ENCODE peak calls at places on chromosomes 2 and 18, in ten cellular contexts. I is tibial nerve, T is heart left ventricle, N is HepG2, P is IMR-90, A is H54, G is GM12891, D is transverse colon, R is upper lobe of left lung, W is ovary. M is an unnamed sample.

GRCh38 chr2:131635576-131635975 is 107.9 kb downstream of the CCDC74A start:
- DNase-seq in R (no peak), W (no peak), N (no peak), T (no peak), I (no peak), P (no peak), G (no peak), A (no peak), D (no peak), M (no peak)

GRCh38 chr2:168945508-168945907 is 44.4 kb downstream of the G6PC2 start:
- DNase-seq in N (no peak), P (no peak), W (no peak), R (no peak), T (no peak), A (no peak), I (no peak), G (no peak), D (no peak), M (no peak)

GRCh38 chr2:162768646-162769045 is 69.9 kb downstream of the KCNH7 start:
- DNase-seq in I (no peak), W (no peak), D (no peak), A (no peak), R (no peak), T (no peak), P (no peak), N (no peak), G (no peak), M (no peak)

GRCh38 chr2:205130111-205130829 is 552.0 kb upstream of the NRP2 start:
- DNase-seq in I (no peak), A (no peak), G (no peak), W (no peak), T (no peak), R (no peak), N (no peak), D (no peak), P (no peak), M (no peak)

GRCh38 chr2:41940715-41941114 is 107.1 kb upstream of the PKDCC start:
- DNase-seq in R (no peak), I (no peak), G (no peak), W (peak), P (no peak), A (no peak), D (no peak), T (no peak), N (no peak), M (no peak)

GRCh38 chr2:200703132-200703925 is 108.4 kb upstream of the BZW1 start:
- DNase-seq in R (no peak), D (no peak), W (peak), G (no peak), P (peak), I (peak), N (peak), T (no peak), A (peak), M (peak)

GRCh38 chr2:145724499-145724898 is 1204.6 kb upstream of the ZEB2 start:
- DNase-seq in I (no peak), G (no peak), N (no peak), R (no peak), P (no peak), W (no peak), D (no peak), T (no peak), A (no peak), M (no peak)

GRCh38 chr2:97718942-97719341 is 5.6 kb downstream of the ZAP70 start:
- DNase-seq in G (no peak), R (no peak), A (no peak), I (no peak), P (no peak), T (no peak), N (no peak), W (no peak), D (no peak), M (no peak)

GRCh38 chr2:111157071-111157661 is 36.5 kb downstream of the BCL2L11 start:
- DNase-seq in I (no peak), A (no peak), G (no peak), R (no peak), D (peak), W (no peak), N (no peak), P (no peak), T (no peak), M (no peak)

GRCh38 chr2:19971691-19972090 is 18.2 kb downstream of the WDR35 start:
- DNase-seq in T (no peak), A (no peak), P (no peak), N (no peak), R (no peak), D (no peak), G (no peak), W (no peak), I (no peak), M (no peak)

GRCh38 chr2:169676357-169676756 is 17.8 kb downstream of the CFAP210 start:
- DNase-seq in I (no peak), W (no peak), N (no peak), D (no peak), G (no peak), R (no peak), T (no peak), A (no peak), P (no peak), M (no peak)

GRCh38 chr18:49588971-49589370 is 27.1 kb downstream of the LIPG start:
- DNase-seq in W (no peak), R (no peak), P (no peak), G (no peak), D (no peak), A (no peak), T (no peak), N (no peak), I (no peak), M (no peak)

GRCh38 chr2:95530734-95531133 is 46.2 kb upstream of the TRIM43B start:
- DNase-seq in T (no peak), R (no peak), G (peak), I (no peak), W (no peak), D (no peak), A (peak), P (peak), N (no peak), M (no peak)

GRCh38 chr18:37421349-37422080 is 144.1 kb downstream of the CELF4 start:
- DNase-seq in W (no peak), G (no peak), N (no peak), D (no peak), T (no peak), P (no peak), I (no peak), R (no peak), A (no peak), M (no peak)

GRCh38 chr2:105600037-105600442 is 144.7 kb upstream of the NCK2 start:
- DNase-seq in P (no peak), N (no peak), D (no peak), A (no peak), W (no peak), G (no peak), T (no peak), R (no peak), I (no peak), M (no peak)

GRCh38 chr2:143954208-143954607 is 565.7 kb downstream of the ZEB2 start:
- DNase-seq in R (no peak), N (no peak), G (no peak), I (no peak), P (peak), T (no peak), W (no peak), D (no peak), A (no peak), M (no peak)

GRCh38 chr18:183769-184168 is 25.4 kb downstream of the USP14 start:
- DNase-seq in D (no peak), I (no peak), W (no peak), N (no peak), A (no peak), T (no peak), R (no peak), G (no peak), P (no peak), M (peak)

GRCh38 chr2:224570328-224570993 is 14.7 kb downstream of the CUL3 start:
- DNase-seq in R (no peak), G (no peak), I (no peak), T (no peak), P (peak), D (no peak), W (no peak), A (no peak), N (no peak), M (peak)

GRCh38 chr2:30273574-30273929 is 42.2 kb downstream of the LBH start:
- DNase-seq in A (no peak), T (no peak), N (no peak), I (no peak), P (no peak), G (no peak), D (no peak), R (no peak), W (no peak), M (no peak)

GRCh38 chr2:21030983-21031968 is 12.6 kb downstream of the APOB start:
- DNase-seq in D (no peak), R (no peak), A (no peak), G (no peak), T (no peak), W (no peak), I (no peak), P (no peak), N (no peak), M (no peak)
- TF ChIP-seq POLR2A in D (no peak), R (no peak), A (no peak), G (no peak), T (no peak), W (no peak), I (no peak), P (no peak), N (peak), M (no peak)

GRCh38 chr2:193608451-193608850 is 1413.7 kb upstream of the TMEFF2 start:
- DNase-seq in A (no peak), P (no peak), R (no peak), W (no peak), G (no peak), T (no peak), N (no peak), D (no peak), I (no peak), M (no peak)
- TF ChIP-seq POLR2A in A (no peak), P (no peak), R (no peak), W (no peak), G (no peak), T (no peak), N (no peak), D (no peak), I (no peak), M (no peak)

GRCh38 chr2:46315103-46315890 is 18.1 kb downstream of the EPAS1 start:
- DNase-seq in G (no peak), R (peak), I (peak), T (peak), W (peak), D (peak), A (peak), N (peak), P (peak), M (peak)

GRCh38 chr2:46311651-46312223 is 14.5 kb downstream of the EPAS1 start:
- DNase-seq in T (no peak), I (no peak), G (no peak), D (no peak), W (no peak), P (no peak), N (no peak), R (no peak), A (no peak), M (no peak)

GRCh38 chr2:46317092-46317486 is 19.9 kb downstream of the EPAS1 start:
- DNase-seq in G (no peak), T (no peak), N (no peak), I (no peak), R (no peak), A (no peak), P (no peak), D (no peak), W (no peak), M (no peak)

GRCh38 chr2:46313063-46313462 is 15.9 kb downstream of the EPAS1 start:
- DNase-seq in R (no peak), W (no peak), A (no peak), G (no peak), N (no peak), P (no peak), I (no peak), D (no peak), T (no peak), M (no peak)

DNA sequence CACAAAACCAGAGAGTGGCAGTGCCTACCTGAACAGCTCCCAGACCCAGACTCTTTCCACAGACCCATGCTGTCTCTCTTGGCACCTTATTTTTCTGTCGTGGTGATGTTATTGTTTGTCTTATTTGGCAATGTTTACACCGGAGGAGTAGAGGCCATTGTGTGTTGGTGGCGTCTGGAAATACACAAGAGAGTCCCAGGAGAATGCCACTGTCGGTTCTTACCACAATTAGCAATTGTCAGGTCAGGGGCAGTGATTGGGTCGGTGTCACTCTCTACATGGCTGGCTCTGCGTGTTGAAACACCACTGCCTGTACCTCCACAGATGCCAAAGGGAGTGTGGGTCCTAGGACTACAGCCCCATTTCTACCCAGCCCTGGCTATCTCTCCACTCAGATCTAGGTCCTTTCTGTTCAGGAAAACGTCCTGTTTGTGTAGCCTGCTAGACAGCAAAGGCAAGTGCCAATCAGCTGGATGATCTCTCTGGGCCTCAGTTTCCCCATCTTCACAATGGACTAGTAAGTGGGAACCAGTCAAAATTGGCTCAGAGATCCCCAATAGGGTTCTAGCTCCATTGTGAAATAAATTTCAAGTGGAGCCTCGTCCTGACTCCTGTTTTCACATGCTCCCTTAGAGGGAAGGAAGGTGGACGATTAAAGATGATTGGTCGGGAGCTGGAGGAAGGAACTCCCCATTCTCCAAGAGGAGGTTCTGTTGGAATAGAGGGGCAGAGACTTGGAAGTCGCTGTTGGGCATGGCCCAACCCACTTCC is 17.0 kb downstream of the EPAS1 start:
- DNase-seq in A (no peak), P (no peak), T (peak), D (no peak), G (no peak), R (no peak), I (no peak), W (no peak), N (no peak), M (no peak)
- TF ChIP-seq POLR2A in A (no peak), P (no peak), T (no peak), D (no peak), G (no peak), R (no peak), I (no peak), W (no peak), N (no peak), M (no peak)

GRCh38 chr2:158676696-158677095 is 118.4 kb upstream of the DAPL1 start:
- DNase-seq in I (no peak), R (no peak), P (no peak), W (no peak), G (no peak), T (peak), D (no peak), N (no peak), A (no peak), M (no peak)

GRCh38 chr2:158685646-158686045 is 109.5 kb upstream of the DAPL1 start:
- DNase-seq in A (no peak), I (no peak), D (no peak), W (no peak), P (no peak), T (no peak), G (no peak), N (no peak), R (no peak), M (no peak)

GRCh38 chr2:158687315-158687714 is 107.8 kb upstream of the DAPL1 start:
- DNase-seq in G (no peak), D (no peak), T (no peak), R (no peak), P (no peak), I (no peak), W (no peak), A (no peak), N (no peak), M (no peak)

GRCh38 chr2:158686166-158686792 is 108.8 kb upstream of the DAPL1 start:
- DNase-seq in I (no peak), G (no peak), T (peak), N (no peak), P (peak), W (no peak), R (no peak), A (no peak), D (no peak), M (no peak)

DNA sequence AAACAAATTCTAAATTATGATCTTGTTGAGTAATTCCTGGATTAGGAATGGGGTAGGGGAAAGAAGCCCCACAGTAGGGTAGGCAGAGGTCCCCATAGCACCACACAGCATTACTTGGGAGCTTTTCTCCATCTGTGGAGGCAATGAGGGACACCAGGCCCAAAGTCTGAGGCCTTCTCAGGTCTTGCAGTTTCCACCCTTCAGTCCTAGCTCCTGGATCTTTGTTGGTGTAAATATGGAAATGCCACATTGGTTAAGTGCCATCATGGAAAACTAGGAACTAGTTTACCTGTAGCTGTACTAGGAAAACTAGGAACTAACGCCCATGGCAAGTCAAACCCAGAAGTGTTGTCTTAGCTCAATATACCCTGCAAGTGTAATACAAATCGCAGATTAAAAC is 113.3 kb upstream of the DAPL1 start:
- DNase-seq in P (no peak), G (no peak), W (no peak), T (no peak), I (no peak), N (no peak), R (no peak), A (no peak), D (no peak), M (no peak)
- TF ChIP-seq POLR2A in P (no peak), G (no peak), W (no peak), T (no peak), I (no peak), N (peak), R (no peak), A (no peak), D (no peak), M (no peak)

GRCh38 chr2:190965580-190966222 is 48.3 kb downstream of the STAT1 start:
- DNase-seq in R (no peak), P (no peak), T (no peak), G (no peak), I (no peak), N (peak), D (no peak), W (no peak), A (no peak), M (no peak)
- TF ChIP-seq POLR2A in R (no peak), P (no peak), T (no peak), G (peak), I (no peak), N (no peak), D (no peak), W (no peak), A (no peak), M (no peak)

DNA sequence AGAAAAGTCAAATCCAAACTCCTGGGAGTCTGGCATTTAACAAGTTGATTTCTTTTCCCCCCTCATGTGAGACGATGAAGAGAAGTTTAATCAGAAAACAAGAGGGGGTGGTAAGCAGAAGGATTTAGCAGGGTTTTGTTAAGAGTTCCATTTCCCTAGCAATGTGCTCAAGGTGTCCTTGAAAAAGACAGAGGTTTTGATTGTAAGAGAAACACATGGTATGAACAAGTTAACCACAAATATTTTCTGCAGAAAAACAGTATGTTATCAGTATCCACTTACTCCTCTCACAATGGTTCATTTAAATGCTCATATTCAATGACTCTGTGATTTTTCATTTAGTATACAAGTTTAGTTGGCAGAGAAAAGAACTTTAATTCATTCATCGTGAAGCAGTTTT is 26.8 kb downstream of the LAMA1 start:
- DNase-seq in T (no peak), W (no peak), N (no peak), I (no peak), P (peak), R (no peak), G (no peak), A (no peak), D (no peak), M (no peak)
- TF ChIP-seq POLR2A in T (no peak), W (no peak), N (no peak), I (no peak), P (no peak), R (no peak), G (no peak), A (no peak), D (no peak), M (no peak)

GRCh38 chr2:70087703-70088507 is 628 bp downstream of the PCBP1 start:
- DNase-seq in N (peak), A (no peak), D (peak), I (peak), W (peak), R (peak), T (peak), G (no peak), P (peak), M (peak)
- TF ChIP-seq POLR2A in N (peak), A (peak), D (peak), I (no peak), W (no peak), R (no peak), T (peak), G (peak), P (peak), M (peak)

GRCh38 chr2:61470122-61470951 is 550 bp downstream of the USP34 start:
- DNase-seq in P (no peak), N (peak), W (peak), A (peak), R (peak), T (peak), D (peak), G (peak), I (peak), M (peak)
- TF ChIP-seq POLR2A in P (no peak), N (no peak), W (no peak), A (peak), R (no peak), T (no peak), D (no peak), G (no peak), I (no peak), M (no peak)

GRCh38 chr2:231298091-231298490 is 97.4 kb upstream of the B3GNT7 start:
- DNase-seq in D (no peak), G (no peak), T (no peak), R (no peak), N (no peak), I (no peak), A (no peak), W (no peak), P (no peak), M (no peak)
- TF ChIP-seq POLR2A in D (no peak), G (no peak), T (no peak), R (no peak), N (no peak), I (no peak), A (no peak), W (no peak), P (no peak), M (no peak)

DNA sequence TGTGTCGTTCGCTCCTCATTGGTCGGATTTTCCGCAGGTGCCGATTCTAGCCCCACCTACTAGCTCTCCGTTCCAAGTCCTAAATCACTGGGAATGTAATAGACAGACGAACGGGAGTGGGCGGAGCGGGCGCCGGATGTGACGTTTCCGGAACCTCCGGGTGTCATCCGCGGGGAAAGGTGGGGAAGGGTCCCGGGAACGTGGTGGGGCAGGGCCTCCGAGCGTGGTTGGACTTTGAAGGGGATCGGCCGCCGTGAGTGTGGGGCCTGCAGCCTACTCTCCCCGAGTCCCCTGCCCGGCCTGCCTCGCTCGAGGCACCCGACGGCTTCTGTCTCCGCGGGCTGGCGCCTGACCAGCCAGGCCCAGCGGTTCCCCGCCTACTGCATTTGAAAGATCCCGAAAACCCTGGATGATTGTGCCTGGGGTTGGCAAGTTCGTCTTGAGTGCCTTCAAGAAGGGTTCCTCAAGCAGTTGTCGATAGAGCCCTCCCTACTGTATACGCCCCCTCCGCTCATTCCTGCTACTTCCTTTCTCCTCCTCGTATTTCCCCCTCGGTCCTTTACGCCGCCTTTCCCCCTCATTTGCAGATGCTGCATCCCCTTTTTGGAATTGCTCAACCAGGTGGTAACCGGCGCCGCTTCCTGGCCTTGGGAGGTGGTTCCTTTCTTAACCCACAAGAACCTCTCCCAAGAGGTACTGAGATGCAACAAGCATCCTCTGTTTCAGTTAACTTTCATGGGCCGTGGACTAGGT is at the start of gene STAMBP:
- DNase-seq in G (peak), A (peak), I (peak), N (peak), D (peak), T (peak), W (peak), P (peak), R (peak), M (peak)
- TF ChIP-seq POLR2A in G (peak), A (peak), I (peak), N (peak), D (peak), T (peak), W (peak), P (peak), R (no peak), M (peak)

M was measured in erythroblast.